ENCODE peak calls at places on chromosomes 11 and 22, in four cellular contexts. One of them, this sample, is unnamed.

GRCh38 chr11:67055812-67056211 is 835 bp upstream of the RHOD start:
- DNase-seq in B cell: no peak
- DNase-seq in IMR-90: peak
- DNase-seq in lung: no peak
- DNase-seq in this sample: no peak

GRCh38 chr11:28702450-28702790 is 594.2 kb downstream of the METTL15 start:
- DNase-seq in lung: no peak
- DNase-seq in IMR-90: no peak
- DNase-seq in B cell: no peak
- DNase-seq in this sample: no peak

GRCh38 chr11:92955900-92956299 is 13.6 kb upstream of the MTNR1B start:
- DNase-seq in lung: no peak
- DNase-seq in IMR-90: no peak
- DNase-seq in B cell: no peak
- DNase-seq in this sample: no peak

GRCh38 chr11:57647960-57648776 is 1.5 kb downstream of the YPEL4 start:
- DNase-seq in B cell: peak
- DNase-seq in lung: no peak
- DNase-seq in IMR-90: no peak
- DNase-seq in this sample: no peak

GRCh38 chr11:557328-558132 is 3.0 kb downstream of the LMNTD2 start:
- DNase-seq in IMR-90: no peak
- DNase-seq in lung: no peak
- DNase-seq in B cell: no peak
- DNase-seq in this sample: no peak

GRCh38 chr11:23856654-23857053 is 640.2 kb upstream of the LUZP2 start:
- DNase-seq in lung: no peak
- DNase-seq in IMR-90: peak
- DNase-seq in B cell: no peak
- DNase-seq in this sample: no peak

GRCh38 chr11:33347490-33348125 is 90.4 kb downstream of the HIPK3 start:
- DNase-seq in IMR-90: no peak
- DNase-seq in B cell: peak
- DNase-seq in lung: no peak
- DNase-seq in this sample: no peak

GRCh38 chr22:35524966-35525686 is 15.5 kb upstream of the RASD2 start:
- DNase-seq in B cell: no peak
- DNase-seq in IMR-90: no peak
- DNase-seq in lung: no peak
- DNase-seq in this sample: no peak

GRCh38 chr11:118715245-118715807 is 35.9 kb upstream of the TREH start:
- DNase-seq in IMR-90: no peak
- DNase-seq in B cell: no peak
- DNase-seq in lung: no peak
- DNase-seq in this sample: no peak

GRCh38 chr22:48827228-48827810 is 1000.4 kb downstream of the BRD1 start:
- DNase-seq in B cell: no peak
- DNase-seq in lung: no peak
- DNase-seq in IMR-90: no peak
- DNase-seq in this sample: no peak

GRCh38 chr22:46679711-46680269 is 58.3 kb downstream of the CERK start:
- DNase-seq in B cell: no peak
- DNase-seq in lung: no peak
- DNase-seq in IMR-90: no peak
- DNase-seq in this sample: no peak

GRCh38 chr11:69613594-69613993 is 27.4 kb upstream of the CCND1 start:
- DNase-seq in IMR-90: no peak
- DNase-seq in lung: no peak
- DNase-seq in B cell: no peak
- DNase-seq in this sample: no peak

GRCh38 chr11:129209891-129210830 is 18.0 kb upstream of the ARHGAP32 start:
- DNase-seq in IMR-90: no peak
- DNase-seq in B cell: no peak
- DNase-seq in lung: no peak
- DNase-seq in this sample: no peak

GRCh38 chr22:46036558-46037408 is 59.8 kb upstream of the WNT7B start:
- DNase-seq in lung: no peak
- DNase-seq in IMR-90: no peak
- DNase-seq in B cell: peak
- DNase-seq in this sample: no peak

GRCh38 chr22:41324818-41325528 is 23.6 kb downstream of the ZC3H7B start:
- DNase-seq in lung: no peak
- DNase-seq in B cell: no peak
- DNase-seq in IMR-90: no peak
- DNase-seq in this sample: no peak

GRCh38 chr11:79312591-79313267 is 128.1 kb downstream of the TENM4 start:
- DNase-seq in B cell: no peak
- DNase-seq in IMR-90: peak
- DNase-seq in lung: no peak
- DNase-seq in this sample: no peak

GRCh38 chr11:88246680-88247079 is 71.4 kb upstream of the RAB38 start:
- DNase-seq in B cell: no peak
- DNase-seq in lung: no peak
- DNase-seq in IMR-90: peak
- DNase-seq in this sample: no peak

GRCh38 chr11:123473941-123474668 is 44.0 kb downstream of the GRAMD1B start:
- DNase-seq in B cell: no peak
- DNase-seq in lung: no peak
- DNase-seq in IMR-90: peak
- DNase-seq in this sample: peak

GRCh38 chr11:77370217-77370616 is 68.7 kb upstream of the GDPD4 start:
- DNase-seq in IMR-90: no peak
- DNase-seq in lung: no peak
- DNase-seq in B cell: no peak
- DNase-seq in this sample: no peak

GRCh38 chr11:73414977-73415492 is 38.8 kb downstream of the RELT start:
- DNase-seq in B cell: no peak
- DNase-seq in IMR-90: peak
- DNase-seq in lung: no peak
- DNase-seq in this sample: no peak

GRCh38 chr11:14643697-14644395 is at the start of gene PDE3B:
- DNase-seq in B cell: peak
- DNase-seq in lung: peak
- DNase-seq in IMR-90: peak
- DNase-seq in this sample: peak

GRCh38 chr11:41955635-41956400 is 496.4 kb upstream of the LRRC4C start:
- DNase-seq in lung: no peak
- DNase-seq in IMR-90: no peak
- DNase-seq in B cell: no peak
- DNase-seq in this sample: no peak

GRCh38 chr11:101907826-101908225 is 7.0 kb upstream of the CEP126 start:
- DNase-seq in B cell: no peak
- DNase-seq in lung: no peak
- DNase-seq in IMR-90: no peak
- DNase-seq in this sample: no peak

GRCh38 chr11:27699242-27699925 is 871 bp downstream of the BDNF start:
- DNase-seq in lung: no peak
- DNase-seq in IMR-90: peak
- DNase-seq in B cell: no peak
- DNase-seq in this sample: no peak

GRCh38 chr11:13310443-13310842 is 32.9 kb downstream of the BMAL1 start:
- DNase-seq in lung: no peak
- DNase-seq in B cell: no peak
- DNase-seq in IMR-90: no peak
- DNase-seq in this sample: no peak

GRCh38 chr11:33691051-33691864 is 9.4 kb downstream of the C11orf91 start:
- DNase-seq in B cell: no peak
- DNase-seq in lung: no peak
- DNase-seq in IMR-90: no peak
- DNase-seq in this sample: no peak

GRCh38 chr11:116951762-116952161 is 114.3 kb upstream of the APOA1 start:
- DNase-seq in B cell: no peak
- DNase-seq in IMR-90: no peak
- DNase-seq in lung: no peak
- DNase-seq in this sample: no peak

GRCh38 chr11:119295178-119295577 is 21.8 kb downstream of the MCAM start:
- DNase-seq in lung: no peak
- DNase-seq in IMR-90: no peak
- DNase-seq in B cell: no peak
- DNase-seq in this sample: no peak

DNA sequence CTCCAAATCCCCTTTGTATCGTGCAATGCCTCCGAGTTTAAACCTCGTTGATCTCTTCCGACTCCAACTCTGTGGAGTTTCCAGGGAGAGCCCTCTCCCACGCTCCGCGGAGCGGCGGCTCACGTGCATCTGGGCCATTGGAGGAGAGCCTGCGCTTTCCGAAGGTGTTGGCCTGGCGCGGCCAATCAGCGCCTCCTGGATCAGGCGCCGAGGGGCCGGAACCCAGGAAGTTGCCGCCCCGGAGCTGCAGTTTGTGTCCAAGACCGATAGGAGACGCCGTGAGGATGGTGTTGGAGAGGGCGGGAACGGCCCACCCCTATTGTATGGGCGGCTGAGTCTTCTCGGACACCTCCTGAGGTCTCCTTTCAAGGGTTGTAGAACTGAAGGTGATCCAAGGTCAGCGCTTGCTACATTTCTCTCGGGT is 1.6 kb downstream of the ADAMTS15 start:
- DNase-seq in IMR-90: peak
- DNase-seq in B cell: no peak
- DNase-seq in lung: peak
- DNase-seq in this sample: no peak
- TF ChIP-seq CTCF in IMR-90: peak
- TF ChIP-seq CTCF in B cell: no peak
- TF ChIP-seq CTCF in lung: no peak
- TF ChIP-seq CTCF in this sample: no peak

DNA sequence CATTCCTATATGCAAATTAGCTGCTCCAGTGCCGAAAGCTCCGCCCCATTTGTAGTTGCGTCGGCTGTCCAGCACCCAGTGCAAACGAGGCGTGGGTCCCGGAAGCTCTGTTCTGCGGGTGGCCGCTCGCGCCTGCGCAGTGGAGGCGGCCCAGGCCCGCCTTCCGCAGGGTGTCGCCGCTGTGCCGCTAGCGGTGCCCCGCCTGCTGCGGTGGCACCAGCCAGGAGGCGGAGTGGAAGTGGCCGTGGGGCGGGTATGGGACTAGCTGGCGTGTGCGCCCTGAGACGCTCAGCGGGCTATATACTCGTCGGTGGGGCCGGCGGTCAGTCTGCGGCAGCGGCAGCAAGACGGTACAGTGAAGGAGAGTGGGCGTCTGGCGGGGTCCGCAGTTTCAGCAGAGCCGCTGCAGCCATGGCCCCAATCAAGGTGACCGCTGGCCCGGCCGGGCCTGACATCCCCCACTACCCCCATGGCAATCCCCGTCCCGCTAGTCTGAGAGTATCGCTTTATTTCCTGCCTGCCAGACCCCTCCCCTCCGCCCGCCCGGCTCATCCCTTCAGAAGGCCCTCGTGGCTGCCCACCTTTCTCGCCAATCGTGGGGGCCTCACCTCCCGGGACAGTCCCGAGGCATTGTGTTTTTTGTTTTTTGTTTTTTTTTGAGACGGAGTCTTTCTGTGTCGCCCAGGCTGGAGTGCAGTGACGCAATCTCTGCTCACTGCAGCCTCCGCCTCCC is at the start of gene PRDX5:
- DNase-seq in IMR-90: peak
- DNase-seq in B cell: peak
- DNase-seq in lung: peak
- DNase-seq in this sample: peak
- TF ChIP-seq CTCF in IMR-90: peak
- TF ChIP-seq CTCF in B cell: peak
- TF ChIP-seq CTCF in lung: no peak
- TF ChIP-seq CTCF in this sample: peak

DNA sequence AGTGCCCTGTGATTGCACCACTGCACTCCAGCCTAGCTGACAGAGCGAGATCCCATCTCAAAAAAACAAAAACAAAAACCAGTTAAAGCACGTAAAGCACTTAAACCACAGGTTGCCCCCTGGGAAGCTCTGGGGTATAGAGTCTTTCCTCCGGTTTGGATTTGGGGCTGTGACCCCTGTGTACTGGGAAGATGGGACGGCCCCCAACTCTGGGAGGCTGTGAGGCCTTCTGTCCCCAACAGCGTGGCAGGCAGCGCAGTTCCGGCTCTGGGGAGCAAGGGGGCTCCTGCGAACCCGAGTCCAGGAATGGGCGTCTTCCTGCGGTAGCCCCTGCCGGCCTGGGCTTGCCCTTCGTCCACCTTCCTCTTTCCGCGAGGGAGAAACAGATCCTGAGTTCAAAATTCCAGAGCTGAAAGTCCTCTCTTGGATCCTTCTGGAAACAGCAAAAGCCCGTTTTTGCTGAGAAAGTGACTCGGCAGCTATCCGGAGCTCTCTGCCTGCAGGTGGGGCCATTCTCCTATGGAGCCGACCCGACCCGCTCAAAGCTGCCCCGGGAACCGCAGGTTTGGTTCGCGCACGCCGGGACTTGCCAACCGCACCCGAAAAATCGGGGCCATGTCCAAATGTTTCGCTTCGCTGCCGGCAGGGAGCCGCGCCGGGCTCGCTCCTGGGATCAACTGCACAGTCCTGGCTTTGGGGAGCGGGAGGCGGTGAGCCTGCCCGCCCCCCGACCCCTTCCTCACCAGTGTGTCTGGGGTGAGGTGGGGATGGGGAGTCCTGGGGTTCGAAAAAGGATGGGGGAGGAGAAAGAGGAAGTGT is 36.3 kb upstream of the POLA2 start:
- DNase-seq in lung: no peak
- DNase-seq in IMR-90: peak
- DNase-seq in B cell: peak
- DNase-seq in this sample: peak
- TF ChIP-seq CTCF in lung: peak
- TF ChIP-seq CTCF in IMR-90: peak
- TF ChIP-seq CTCF in B cell: peak
- TF ChIP-seq CTCF in this sample: peak

DNA sequence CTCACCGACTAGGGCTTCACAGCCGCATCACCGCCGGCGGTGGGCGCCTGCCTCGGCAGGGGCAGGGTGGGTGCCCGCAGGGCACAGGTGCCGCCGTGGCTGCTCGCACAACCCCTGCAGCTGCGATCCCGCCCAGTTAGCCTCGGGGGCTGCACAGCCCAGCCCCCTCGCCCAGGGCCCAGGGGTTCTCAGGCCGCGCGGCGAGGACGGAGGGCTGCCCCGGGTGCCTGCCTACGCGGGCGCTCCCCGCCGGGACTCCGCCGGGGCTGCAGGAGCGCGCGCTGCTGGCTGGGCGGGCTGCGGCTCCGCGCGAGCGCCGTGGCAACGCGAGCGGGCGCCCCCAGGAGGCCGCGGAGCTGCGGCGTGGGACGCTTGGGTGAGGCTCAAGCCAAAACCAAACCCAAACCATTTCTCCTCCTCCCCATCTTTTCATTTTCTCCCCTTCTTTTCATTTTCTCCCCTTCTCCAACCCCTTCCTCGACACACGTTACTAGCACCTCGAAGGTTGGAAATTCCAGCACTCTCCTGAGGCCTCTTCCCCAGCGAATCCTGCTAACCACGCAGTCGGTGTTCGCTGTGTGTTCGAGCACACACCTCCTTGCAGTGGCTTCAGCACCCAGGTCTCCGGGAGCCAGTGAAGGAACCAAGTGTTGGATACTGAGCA is at the start of gene MICAL3:
- DNase-seq in B cell: peak
- DNase-seq in IMR-90: peak
- DNase-seq in lung: peak
- DNase-seq in this sample: no peak
- TF ChIP-seq CTCF in B cell: peak
- TF ChIP-seq CTCF in IMR-90: peak
- TF ChIP-seq CTCF in lung: peak
- TF ChIP-seq CTCF in this sample: peak

This sample was measured in CD14-positive monocyte.